ENCODE peak calls at places on chromosomes 16 and 17, in four cellular contexts. One of them, this sample, is unnamed.
A peak's percentile ranks its signal among the peaks of the same experiment; 100 is the strongest.

GRCh38 chr17:41835800-41836549 is at the start of gene NT5C3B:
- DNase-seq in iris pigment epithelial cell: no peak
- DNase-seq in Kasumi-1: peak; percentile 23
- DNase-seq in foreskin fibroblast: peak; percentile 77
- DNase-seq in this sample: no peak

GRCh38 chr16:69926241-69926640 is 24.9 kb upstream of the CLEC18A start:
- DNase-seq in foreskin fibroblast: no peak
- DNase-seq in Kasumi-1: no peak
- DNase-seq in iris pigment epithelial cell: no peak
- DNase-seq in this sample: no peak

GRCh38 chr16:9007177-9007794 is 43.6 kb upstream of the USP7 start:
- DNase-seq in Kasumi-1: no peak
- DNase-seq in foreskin fibroblast: peak; percentile 47
- DNase-seq in iris pigment epithelial cell: no peak
- DNase-seq in this sample: no peak

GRCh38 chr16:12507366-12507765 is 296.3 kb downstream of the CPPED1 start:
- DNase-seq in foreskin fibroblast: peak; percentile 62
- DNase-seq in Kasumi-1: no peak
- DNase-seq in iris pigment epithelial cell: no peak
- DNase-seq in this sample: no peak

GRCh38 chr16:58665200-58665599 is 19.4 kb downstream of the SLC38A7 start:
- DNase-seq in foreskin fibroblast: no peak
- DNase-seq in Kasumi-1: no peak
- DNase-seq in iris pigment epithelial cell: no peak
- DNase-seq in this sample: no peak

GRCh38 chr17:37239690-37240344 is 136.0 kb upstream of the C17orf78 start:
- DNase-seq in foreskin fibroblast: peak; percentile 67
- DNase-seq in iris pigment epithelial cell: peak; percentile 80
- DNase-seq in Kasumi-1: peak; percentile 46
- DNase-seq in this sample: peak; percentile 24

GRCh38 chr17:39156491-39156890 is 5.1 kb upstream of the PLXDC1 start:
- DNase-seq in Kasumi-1: no peak
- DNase-seq in foreskin fibroblast: no peak
- DNase-seq in iris pigment epithelial cell: peak; percentile 32
- DNase-seq in this sample: no peak

GRCh38 chr17:67068999-67069398 is 24.6 kb downstream of the CACNG1 start:
- DNase-seq in iris pigment epithelial cell: no peak
- DNase-seq in foreskin fibroblast: peak; percentile 24
- DNase-seq in Kasumi-1: no peak
- DNase-seq in this sample: no peak

GRCh38 chr16:35525979-35526590 is 2066.7 kb downstream of the TP53TG3F start:
- DNase-seq in iris pigment epithelial cell: no peak
- DNase-seq in Kasumi-1: no peak
- DNase-seq in foreskin fibroblast: no peak
- DNase-seq in this sample: no peak

GRCh38 chr17:76493505-76494167 is 7.6 kb downstream of the RHBDF2 start:
- DNase-seq in Kasumi-1: no peak
- DNase-seq in iris pigment epithelial cell: no peak
- DNase-seq in foreskin fibroblast: peak; percentile 21
- DNase-seq in this sample: no peak

GRCh38 chr17:48113201-48113676 is 5.7 kb downstream of the SNX11 start:
- DNase-seq in Kasumi-1: peak; percentile 93
- DNase-seq in foreskin fibroblast: no peak
- DNase-seq in iris pigment epithelial cell: no peak
- DNase-seq in this sample: peak; percentile 87

GRCh38 chr16:66265556-66266133 is 100.8 kb upstream of the CDH5 start:
- DNase-seq in Kasumi-1: no peak
- DNase-seq in foreskin fibroblast: no peak
- DNase-seq in iris pigment epithelial cell: no peak
- DNase-seq in this sample: no peak

GRCh38 chr17:59558953-59559352 is 6.5 kb upstream of the DHX40 start:
- DNase-seq in iris pigment epithelial cell: peak; percentile 17
- DNase-seq in Kasumi-1: peak; percentile 41
- DNase-seq in foreskin fibroblast: peak; percentile 44
- DNase-seq in this sample: no peak

GRCh38 chr17:16081507-16082087 is 82.0 kb downstream of the TTC19 start:
- DNase-seq in foreskin fibroblast: no peak
- DNase-seq in iris pigment epithelial cell: no peak
- DNase-seq in Kasumi-1: no peak
- DNase-seq in this sample: no peak

GRCh38 chr16:23296994-23297393 is 5.1 kb upstream of the SCNN1B start:
- DNase-seq in iris pigment epithelial cell: no peak
- DNase-seq in foreskin fibroblast: no peak
- DNase-seq in Kasumi-1: no peak
- DNase-seq in this sample: peak; percentile 22

GRCh38 chr17:63974594-63975192 is 2.0 kb upstream of the SCN4A start:
- DNase-seq in foreskin fibroblast: peak; percentile 77
- DNase-seq in Kasumi-1: no peak
- DNase-seq in iris pigment epithelial cell: peak; percentile 50
- DNase-seq in this sample: no peak

This sample was measured in HL-60.